ENCODE peak calls at places on chromosomes 4 and X, in four cellular contexts. B is osteocyte, I is PC-9, O is cardiac muscle cell. H is an unnamed sample.

GRCh38 chr4:181618896-181619295 is 624.3 kb upstream of the TENM3 start:
- DNase-seq in I (no peak), B (no peak), O (peak), H (no peak)

GRCh38 chrX:74133156-74133796 is 170.7 kb upstream of the ZCCHC13 start:
- DNase-seq in I (peak), O (peak), B (no peak), H (peak)

GRCh38 chrX:43002526-43003203 is 224.7 kb upstream of the PPP1R2C start:
- DNase-seq in I (no peak), B (no peak), O (no peak), H (no peak)

GRCh38 chrX:57044226-57044625 is 48.9 kb upstream of the SPIN3 start:
- DNase-seq in B (no peak), O (no peak), I (no peak), H (no peak)

GRCh38 chrX:120499301-120500097 is 30.4 kb upstream of the LAMP2 start:
- DNase-seq in B (no peak), O (no peak), I (no peak), H (no peak)

GRCh38 chr4:42636591-42636990 is 20.3 kb downstream of the ATP8A1 start:
- DNase-seq in I (no peak), O (no peak), B (no peak), H (no peak)

GRCh38 chrX:75963774-75964173 is 178.7 kb upstream of the MAGEE2 start:
- DNase-seq in I (no peak), O (no peak), B (no peak), H (no peak)

GRCh38 chrX:12548746-12549145 is 242.5 kb upstream of the PRPS2 start:
- DNase-seq in B (no peak), I (no peak), O (peak), H (no peak)

GRCh38 chrX:103565752-103566151 is 19.6 kb upstream of the TCEAL4 start:
- DNase-seq in O (no peak), I (no peak), B (no peak), H (no peak)

GRCh38 chrX:27995611-27996010 is 14.4 kb upstream of the DCAF8L1 start:
- DNase-seq in I (no peak), B (no peak), O (no peak), H (no peak)

GRCh38 chr4:183173580-183174526 is 74.8 kb downstream of the WWC2 start:
- DNase-seq in O (no peak), I (no peak), B (no peak), H (no peak)

GRCh38 chrX:149848855-149849254 is 32.1 kb upstream of the MAGEA8 start:
- DNase-seq in I (no peak), O (no peak), B (no peak), H (no peak)

GRCh38 chrX:155070038-155070437 is 898 bp downstream of the CMC4 start:
- DNase-seq in I (no peak), O (no peak), B (no peak), H (no peak)

GRCh38 chrX:132266583-132267355 is 47.5 kb upstream of the RAP2C start:
- DNase-seq in O (no peak), B (no peak), I (peak), H (no peak)

GRCh38 chr4:151409470-151410313 is 716 bp downstream of the FHIP1A start:
- DNase-seq in B (no peak), I (peak), O (peak), H (no peak)

GRCh38 chr4:13160906-13161305 is 323.2 kb downstream of the RAB28 start:
- DNase-seq in B (no peak), I (no peak), O (no peak), H (no peak)

GRCh38 chr4:65559270-65559669 is 111.0 kb downstream of the EPHA5 start:
- DNase-seq in O (no peak), I (no peak), B (no peak), H (no peak)

H was measured in T1000.